ENCODE peak calls at places on chromosome 4, in six cellular contexts. A is CD4-positive, alpha-beta memory T cell; L is iPS DF 6.9; R is cerebellum; P is activated CD4-positive, alpha-beta T cell treated with anti-CD3 and anti-CD28 coated beads, Interleukin-2, amount 50 U/mL, for 24 hours; D is H54. E is an unnamed sample.
A peak's percentile ranks its signal among the peaks of the same experiment; 100 is the strongest.

GRCh38 chr4:174398728-174399127 is 115.0 kb downstream of the CEP44 start:
- DNase-seq in L (no peak), P (no peak), D (no peak), R (no peak), A (no peak), E (no peak)

GRCh38 chr4:133186210-133186609 is 37.1 kb downstream of the PCDH10 start:
- DNase-seq in P (no peak), L (no peak), D (no peak), R (no peak), A (no peak), E (no peak)

GRCh38 chr4:153488719-153489384 is 22.7 kb downstream of the TMEM131L start:
- DNase-seq in A (no peak), P (no peak), R (no peak), L (no peak), D (no peak), E (no peak)

GRCh38 chr4:92237559-92237958 is 66.2 kb upstream of the GRID2 start:
- DNase-seq in D (no peak), R (no peak), L (no peak), P (no peak), A (no peak), E (no peak)

GRCh38 chr4:98518555-98519267 is 139.7 kb downstream of the TSPAN5 start:
- DNase-seq in R (no peak), D (no peak), A (no peak), L (no peak), P (no peak), E (no peak)

GRCh38 chr4:40656221-40656863 is 26.7 kb upstream of the RBM47 start:
- DNase-seq in D (no peak), R (no peak), P (no peak), L (no peak), A (no peak), E (no peak)

GRCh38 chr4:95572304-95572991 is 23.7 kb upstream of the UNC5C start:
- DNase-seq in A (no peak), D (no peak), L (no peak), R (no peak), P (no peak), E (no peak)

GRCh38 chr4:14022428-14022827 is 394.9 kb upstream of the BOD1L1 start:
- DNase-seq in A (no peak), L (no peak), D (no peak), R (no peak), P (no peak), E (no peak)

GRCh38 chr4:8761167-8761823 is 110.3 kb downstream of the HMX1 start:
- DNase-seq in P (no peak), A (no peak), L (no peak), R (no peak), D (no peak), E (no peak)

GRCh38 chr4:53688186-53688790 is 97.0 kb upstream of the LNX1 start:
- DNase-seq in D (peak; percentile 47), R (no peak), L (no peak), P (no peak), A (no peak), E (no peak)

GRCh38 chr4:33512397-33512796 is 2731.9 kb downstream of the ARAP2 start:
- DNase-seq in R (no peak), P (no peak), A (no peak), L (no peak), D (no peak), E (no peak)

GRCh38 chr4:121794505-121795192 is 6.5 kb upstream of the EXOSC9 start:
- DNase-seq in P (no peak), D (no peak), A (no peak), R (no peak), L (no peak), E (no peak)

GRCh38 chr4:85703098-85703497 is 228.1 kb downstream of the ARHGAP24 start:
- DNase-seq in P (no peak), D (no peak), L (no peak), A (no peak), R (no peak), E (no peak)

GRCh38 chr4:155967098-155967497 is 13.4 kb upstream of the CTSO start:
- DNase-seq in D (no peak), A (no peak), L (no peak), R (no peak), P (no peak), E (no peak)

GRCh38 chr4:80434238-80434637 is 98.7 kb downstream of the CFAP299 start:
- DNase-seq in P (no peak), D (no peak), R (no peak), L (no peak), A (no peak), E (no peak)

GRCh38 chr4:60450054-60450453 is 750.1 kb upstream of the ADGRL3 start:
- DNase-seq in L (no peak), A (no peak), R (no peak), D (no peak), P (no peak), E (no peak)